ENCODE peak calls at places on chromosomes 2 and 18, in four cellular contexts. F is HepG2, C is mammary epithelial cell, T is SK-N-SH. K is an unnamed sample.

GRCh38 chr2:57656198-57656597 is 390.4 kb upstream of the VRK2 start:
- DNase-seq in F (no peak), T (no peak), C (no peak), K (no peak)

GRCh38 chr2:239912938-239913631 is 112.1 kb downstream of the NDUFA10 start:
- DNase-seq in T (no peak), F (no peak), C (no peak), K (no peak)

GRCh38 chr2:174072069-174072468 is 106.9 kb upstream of the SP3 start:
- DNase-seq in F (no peak), C (no peak), T (no peak), K (no peak)

GRCh38 chr2:203873921-203874631 is 6.5 kb downstream of the CTLA4 start:
- DNase-seq in F (no peak), T (no peak), C (peak; percentile 50), K (no peak)

GRCh38 chr2:12787891-12788783 is 71.4 kb downstream of the TRIB2 start:
- DNase-seq in T (no peak), F (no peak), C (no peak), K (peak; percentile 29)

GRCh38 chr2:84904151-84904550 is 1.3 kb upstream of the TMSB10 start:
- DNase-seq in C (no peak), F (no peak), T (no peak), K (no peak)

GRCh38 chr18:49728542-49728941 is 84.8 kb downstream of the ACAA2 start:
- DNase-seq in C (peak; percentile 57), F (peak; percentile 35), T (peak; percentile 48), K (no peak)

GRCh38 chr2:130837811-130838565 is 1.3 kb downstream of the ARHGEF4 start:
- DNase-seq in F (no peak), C (no peak), T (no peak), K (no peak)

GRCh38 chr2:18971628-18972027 is 382.3 kb upstream of the NT5C1B start:
- DNase-seq in F (no peak), C (peak; percentile 50), T (no peak), K (no peak)

GRCh38 chr2:15649556-15650255 is 58.0 kb downstream of the DDX1 start:
- DNase-seq in T (no peak), F (no peak), C (no peak), K (no peak)

GRCh38 chr2:138589663-138590062 is 88.1 kb downstream of the SPOPL start:
- DNase-seq in C (no peak), T (no peak), F (no peak), K (no peak)

GRCh38 chr2:113112438-113112837 is 15.0 kb upstream of the IL1RN start:
- DNase-seq in T (no peak), F (no peak), C (no peak), K (no peak)
- H3K4me1 ChIP-seq in T (no peaks in the 10 kb centered on the region), F (peaks cover 47% of the 10 kb centered on the region), C (peaks cover 21% of the 10 kb centered on the region), K (no peaks in the 10 kb centered on the region)

GRCh38 chr2:44295113-44295512 is 19.8 kb downstream of the SLC3A1 start:
- DNase-seq in F (peak; percentile 43), C (no peak), T (no peak), K (no peak)
- H3K4me1 ChIP-seq in F (peaks cover 45% of the 10 kb centered on the region), C (peaks cover 26% of the 10 kb centered on the region), T (peaks cover 15% of the 10 kb centered on the region), K (no peaks in the 10 kb centered on the region)

DNA sequence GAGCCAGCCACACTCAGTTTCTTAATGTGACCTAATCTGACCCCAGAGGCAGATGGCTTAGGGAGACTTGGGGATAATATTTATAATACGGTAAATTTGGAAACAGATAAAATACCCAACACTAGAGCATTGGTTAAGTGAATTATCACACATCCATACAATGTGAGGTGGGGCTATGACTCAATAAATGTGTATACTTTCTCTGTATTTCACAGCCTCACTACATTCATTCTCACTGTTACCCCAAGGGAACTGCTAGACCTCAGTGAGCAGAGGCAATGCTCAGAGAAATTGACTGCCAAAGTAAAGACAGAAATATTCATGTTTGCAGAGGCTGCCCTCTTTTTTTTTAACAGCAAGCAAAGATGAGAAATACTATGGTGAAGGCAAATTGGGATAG is 245.8 kb upstream of the LYPD1 start:
- DNase-seq in F (no peak), T (no peak), C (no peak), K (no peak)
- H3K4me1 ChIP-seq in F (no peaks in the 10 kb centered on the region), T (no peaks in the 10 kb centered on the region), C (no peaks in the 10 kb centered on the region), K (no peaks in the 10 kb centered on the region)

GRCh38 chr18:59908790-59909189 is 9.0 kb downstream of the PMAIP1 start:
- DNase-seq in F (no peak), C (peak; percentile 52), T (no peak), K (no peak)
- H3K4me1 ChIP-seq in F (no peaks in the 10 kb centered on the region), C (peaks cover 22% of the 10 kb centered on the region), T (peaks cover 29% of the 10 kb centered on the region), K (no peaks in the 10 kb centered on the region)

GRCh38 chr2:217980036-217980435 is 22.8 kb downstream of the TNS1 start:
- DNase-seq in F (no peak), T (no peak), C (no peak), K (no peak)
- H3K4me1 ChIP-seq in F (peaks cover 9% of the 10 kb centered on the region), T (no peaks in the 10 kb centered on the region), C (peaks cover 3% of the 10 kb centered on the region), K (peaks cover 52% of the 10 kb centered on the region)